ENCODE peak calls at places on chromosomes 4 and X, in seven cellular contexts. One of them, this sample, is unnamed.

GRCh38 chr4:118141240-118141639 is 107.0 kb downstream of the NDST3 start:
- DNase-seq in IMR-90: no peak
- DNase-seq in HFFc6: no peak
- DNase-seq in foreskin fibroblast: no peak
- DNase-seq in A549: no peak
- DNase-seq in stomach: no peak
- DNase-seq in ovary: no peak
- DNase-seq in this sample: no peak

GRCh38 chr4:153001626-153002025 is 65.5 kb downstream of the FHDC1 start:
- DNase-seq in IMR-90: no peak
- DNase-seq in stomach: no peak
- DNase-seq in HFFc6: no peak
- DNase-seq in A549: no peak
- DNase-seq in foreskin fibroblast: no peak
- DNase-seq in ovary: no peak
- DNase-seq in this sample: no peak

GRCh38 chr4:53531695-53532224 is 59.5 kb downstream of the LNX1 start:
- DNase-seq in stomach: no peak
- DNase-seq in foreskin fibroblast: no peak
- DNase-seq in ovary: no peak
- DNase-seq in A549: no peak
- DNase-seq in IMR-90: peak
- DNase-seq in HFFc6: no peak
- DNase-seq in this sample: no peak

GRCh38 chrX:70535198-70535597 is 90.6 kb downstream of the DLG3 start:
- DNase-seq in IMR-90: no peak
- DNase-seq in stomach: no peak
- DNase-seq in foreskin fibroblast: no peak
- DNase-seq in ovary: no peak
- DNase-seq in HFFc6: no peak
- DNase-seq in A549: no peak
- DNase-seq in this sample: no peak

GRCh38 chrX:96685205-96686099 is 810 bp downstream of the DIAPH2 start:
- DNase-seq in ovary: peak
- DNase-seq in A549: no peak
- DNase-seq in IMR-90: peak
- DNase-seq in HFFc6: peak
- DNase-seq in foreskin fibroblast: peak
- DNase-seq in stomach: peak
- DNase-seq in this sample: no peak

GRCh38 chr4:168409089-168409801 is 71.0 kb downstream of the DDX60L start:
- DNase-seq in foreskin fibroblast: peak
- DNase-seq in ovary: no peak
- DNase-seq in stomach: no peak
- DNase-seq in A549: no peak
- DNase-seq in IMR-90: peak
- DNase-seq in HFFc6: peak
- DNase-seq in this sample: no peak

GRCh38 chrX:109740076-109740809 is 7.2 kb upstream of the ACSL4 start:
- DNase-seq in ovary: no peak
- DNase-seq in A549: peak
- DNase-seq in foreskin fibroblast: peak
- DNase-seq in HFFc6: no peak
- DNase-seq in IMR-90: peak
- DNase-seq in stomach: no peak
- DNase-seq in this sample: no peak

GRCh38 chrX:75957107-75957610 is 172.1 kb upstream of the MAGEE2 start:
- DNase-seq in HFFc6: no peak
- DNase-seq in foreskin fibroblast: no peak
- DNase-seq in IMR-90: no peak
- DNase-seq in A549: no peak
- DNase-seq in stomach: no peak
- DNase-seq in ovary: no peak
- DNase-seq in this sample: no peak

GRCh38 chr4:73213917-73214663 is 44.5 kb downstream of the ANKRD17 start:
- DNase-seq in HFFc6: peak
- DNase-seq in ovary: no peak
- DNase-seq in foreskin fibroblast: peak
- DNase-seq in IMR-90: peak
- DNase-seq in A549: no peak
- DNase-seq in stomach: no peak
- DNase-seq in this sample: no peak

GRCh38 chrX:135740683-135741149 is 27.3 kb downstream of the CT45A3 start:
- DNase-seq in IMR-90: no peak
- DNase-seq in foreskin fibroblast: no peak
- DNase-seq in ovary: no peak
- DNase-seq in A549: peak
- DNase-seq in stomach: peak
- DNase-seq in HFFc6: no peak
- DNase-seq in this sample: no peak

GRCh38 chr4:82903737-82904136 is 3.2 kb downstream of the THAP9 start:
- DNase-seq in stomach: no peak
- DNase-seq in foreskin fibroblast: no peak
- DNase-seq in A549: no peak
- DNase-seq in HFFc6: no peak
- DNase-seq in ovary: no peak
- DNase-seq in IMR-90: no peak
- DNase-seq in this sample: no peak

GRCh38 chr4:82900016-82900334 is 560 bp upstream of the THAP9 start:
- DNase-seq in IMR-90: peak
- DNase-seq in A549: peak
- DNase-seq in ovary: no peak
- DNase-seq in foreskin fibroblast: no peak
- DNase-seq in HFFc6: no peak
- DNase-seq in stomach: no peak
- DNase-seq in this sample: no peak

GRCh38 chr4:82899339-82899738 is 1.2 kb upstream of the THAP9 start:
- DNase-seq in stomach: no peak
- DNase-seq in foreskin fibroblast: no peak
- DNase-seq in IMR-90: no peak
- DNase-seq in HFFc6: no peak
- DNase-seq in ovary: no peak
- DNase-seq in A549: no peak
- DNase-seq in this sample: no peak

GRCh38 chr4:82900335-82901128 is at the start of gene THAP9:
- DNase-seq in foreskin fibroblast: peak
- DNase-seq in HFFc6: peak
- DNase-seq in ovary: peak
- DNase-seq in A549: peak
- DNase-seq in IMR-90: peak
- DNase-seq in stomach: peak
- DNase-seq in this sample: peak

DNA sequence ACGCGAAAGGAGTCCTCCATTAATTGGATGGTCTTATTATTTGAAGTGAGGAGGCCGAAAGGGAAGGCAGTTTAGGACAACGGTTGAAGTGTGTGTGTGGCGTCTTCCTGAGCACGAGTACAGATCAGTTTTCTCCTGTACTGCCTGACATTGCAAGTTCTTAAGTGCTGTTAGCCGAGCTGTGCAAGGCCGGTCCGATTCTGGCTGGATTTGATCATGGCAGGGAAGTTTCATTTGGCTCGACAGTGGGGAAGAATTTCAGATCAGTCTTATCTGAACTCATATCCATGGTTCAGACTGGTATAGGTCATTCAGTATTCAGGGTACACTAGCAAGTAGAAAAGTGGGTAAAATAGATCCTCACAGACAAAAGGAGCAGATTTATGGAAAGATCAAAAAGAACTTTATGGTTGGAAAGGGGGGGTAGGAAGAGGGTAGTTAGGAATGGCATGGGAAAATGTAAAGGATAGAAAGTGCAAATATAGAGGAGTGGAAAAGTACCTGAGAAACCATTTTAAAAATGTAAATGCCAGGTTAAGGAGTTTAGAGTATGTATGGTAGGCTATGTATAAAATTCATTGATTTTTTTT is 689 bp downstream of the THAP9 start:
- DNase-seq in stomach: no peak
- DNase-seq in ovary: no peak
- DNase-seq in foreskin fibroblast: no peak
- DNase-seq in A549: no peak
- DNase-seq in HFFc6: no peak
- DNase-seq in IMR-90: no peak
- DNase-seq in this sample: no peak
- TF ChIP-seq CTCF in stomach: no peak
- TF ChIP-seq CTCF in ovary: no peak
- TF ChIP-seq CTCF in foreskin fibroblast: no peak
- TF ChIP-seq CTCF in A549: no peak
- TF ChIP-seq CTCF in HFFc6: no peak
- TF ChIP-seq CTCF in IMR-90: no peak
- TF ChIP-seq CTCF in this sample: no peak

GRCh38 chr4:6917445-6918241 is 8.0 kb downstream of the TBC1D14 start:
- DNase-seq in foreskin fibroblast: no peak
- DNase-seq in stomach: peak
- DNase-seq in A549: peak
- DNase-seq in HFFc6: no peak
- DNase-seq in IMR-90: no peak
- DNase-seq in ovary: peak
- DNase-seq in this sample: no peak
- TF ChIP-seq CTCF in foreskin fibroblast: peak
- TF ChIP-seq CTCF in stomach: peak
- TF ChIP-seq CTCF in A549: peak
- TF ChIP-seq CTCF in HFFc6: peak
- TF ChIP-seq CTCF in IMR-90: peak
- TF ChIP-seq CTCF in ovary: no peak
- TF ChIP-seq CTCF in this sample: peak

DNA sequence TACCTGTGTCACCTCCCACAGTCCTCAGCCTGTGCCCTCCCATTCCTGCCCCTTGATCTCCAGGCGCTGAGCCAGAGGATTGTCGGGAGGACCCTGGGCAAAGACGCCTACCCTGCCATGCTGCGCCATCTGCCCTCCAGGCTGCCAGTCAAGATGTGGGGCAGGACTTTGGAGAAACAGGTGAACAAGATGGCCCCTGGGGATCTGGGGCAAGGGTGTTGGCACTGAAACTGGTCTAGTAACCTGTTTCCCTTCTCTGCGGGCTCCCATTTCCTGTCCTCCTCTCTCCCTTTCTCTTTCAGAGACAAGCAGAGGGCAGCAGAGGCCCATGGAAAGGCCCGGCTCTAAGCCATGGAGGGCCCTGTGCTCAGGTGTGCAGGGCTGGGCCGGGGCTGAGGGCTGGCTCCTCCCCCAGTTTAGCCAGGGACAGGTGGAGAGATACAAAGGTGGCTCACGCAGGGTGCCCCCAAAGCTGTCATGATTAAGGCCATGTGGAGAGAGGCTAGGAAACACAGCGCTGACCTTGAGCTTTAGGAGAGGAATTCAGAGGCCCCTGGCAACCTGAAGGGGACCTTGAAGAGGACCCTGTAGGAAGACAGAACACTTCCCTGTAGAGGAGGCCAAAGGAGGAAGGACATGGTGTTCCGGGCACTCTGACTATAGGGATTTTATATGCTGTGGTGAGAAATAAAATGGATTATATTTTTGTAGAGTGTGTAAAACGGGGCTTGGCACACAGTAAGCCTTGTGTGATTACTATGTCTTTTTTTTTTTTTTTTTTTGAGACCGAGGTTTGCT is at the start of gene GLOD5:
- DNase-seq in IMR-90: no peak
- DNase-seq in A549: no peak
- DNase-seq in stomach: peak
- DNase-seq in HFFc6: no peak
- DNase-seq in ovary: peak
- DNase-seq in foreskin fibroblast: peak
- DNase-seq in this sample: no peak
- TF ChIP-seq CTCF in IMR-90: peak
- TF ChIP-seq CTCF in A549: peak
- TF ChIP-seq CTCF in stomach: peak
- TF ChIP-seq CTCF in HFFc6: peak
- TF ChIP-seq CTCF in ovary: no peak
- TF ChIP-seq CTCF in foreskin fibroblast: no peak
- TF ChIP-seq CTCF in this sample: peak

DNA sequence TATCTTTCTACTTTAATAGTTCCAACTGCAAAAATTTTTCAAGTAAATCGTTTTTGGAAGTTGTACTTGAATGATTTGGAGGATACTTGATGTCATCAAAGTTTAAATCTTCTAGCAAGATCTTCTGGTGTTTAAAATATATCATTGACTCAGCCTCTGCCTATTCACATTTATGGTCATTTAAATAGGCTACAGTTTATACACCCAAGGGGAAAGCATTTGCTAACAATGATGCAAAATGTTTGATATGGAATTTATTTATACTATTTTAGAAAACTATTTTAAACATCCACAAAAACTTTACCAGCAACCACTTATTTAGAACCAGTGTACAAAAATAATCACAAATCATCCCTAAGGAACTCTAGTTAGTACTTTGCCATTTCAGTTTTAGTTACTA is 123.3 kb upstream of the STIM2 start:
- DNase-seq in foreskin fibroblast: no peak
- DNase-seq in HFFc6: no peak
- DNase-seq in IMR-90: peak
- DNase-seq in A549: no peak
- DNase-seq in stomach: no peak
- DNase-seq in ovary: no peak
- DNase-seq in this sample: no peak
- TF ChIP-seq CTCF in foreskin fibroblast: no peak
- TF ChIP-seq CTCF in HFFc6: no peak
- TF ChIP-seq CTCF in IMR-90: no peak
- TF ChIP-seq CTCF in A549: no peak
- TF ChIP-seq CTCF in stomach: no peak
- TF ChIP-seq CTCF in ovary: no peak
- TF ChIP-seq CTCF in this sample: no peak

GRCh38 chr4:186134254-186134653 is 29.8 kb downstream of the FAM149A start:
- DNase-seq in foreskin fibroblast: no peak
- DNase-seq in ovary: no peak
- DNase-seq in A549: no peak
- DNase-seq in stomach: no peak
- DNase-seq in IMR-90: no peak
- DNase-seq in HFFc6: no peak
- DNase-seq in this sample: no peak
- TF ChIP-seq CTCF in foreskin fibroblast: no peak
- TF ChIP-seq CTCF in ovary: no peak
- TF ChIP-seq CTCF in A549: no peak
- TF ChIP-seq CTCF in stomach: no peak
- TF ChIP-seq CTCF in IMR-90: no peak
- TF ChIP-seq CTCF in HFFc6: no peak
- TF ChIP-seq CTCF in this sample: no peak